ENCODE peak calls at places on chromosomes 11 and 22, in nine cellular contexts. One of them, this sample, is unnamed.

GRCh38 chr11:45922425-45923082 is at the start of gene LARGE2:
- DNase-seq in left ventricle myocardium inferior: peak
- DNase-seq in tibial nerve: no peak
- DNase-seq in HCT116: no peak
- DNase-seq in WERI-Rb-1: peak
- DNase-seq in retinal pigment epithelial cell: no peak
- DNase-seq in GM20000: peak
- DNase-seq in lower leg skin: no peak
- DNase-seq in endodermal cell: peak
- DNase-seq in this sample: no peak

GRCh38 chr11:1877211-1878133 is 14.2 kb downstream of the PRR33 start:
- DNase-seq in left ventricle myocardium inferior: peak
- DNase-seq in tibial nerve: peak
- DNase-seq in HCT116: no peak
- DNase-seq in WERI-Rb-1: no peak
- DNase-seq in retinal pigment epithelial cell: no peak
- DNase-seq in GM20000: no peak
- DNase-seq in lower leg skin: no peak
- DNase-seq in endodermal cell: no peak
- DNase-seq in this sample: no peak

GRCh38 chr11:13344818-13345217 is 67.2 kb downstream of the BMAL1 start:
- DNase-seq in left ventricle myocardium inferior: no peak
- DNase-seq in tibial nerve: no peak
- DNase-seq in HCT116: no peak
- DNase-seq in WERI-Rb-1: no peak
- DNase-seq in retinal pigment epithelial cell: no peak
- DNase-seq in GM20000: no peak
- DNase-seq in lower leg skin: no peak
- DNase-seq in endodermal cell: peak
- DNase-seq in this sample: no peak

GRCh38 chr11:35485656-35486318 is 39.6 kb downstream of the PAMR1 start:
- DNase-seq in left ventricle myocardium inferior: peak
- DNase-seq in tibial nerve: peak
- DNase-seq in HCT116: peak
- DNase-seq in WERI-Rb-1: peak
- DNase-seq in retinal pigment epithelial cell: peak
- DNase-seq in GM20000: peak
- DNase-seq in lower leg skin: peak
- DNase-seq in endodermal cell: peak
- DNase-seq in this sample: peak

GRCh38 chr22:44920183-44920582 is 89.6 kb downstream of the PHF21B start:
- DNase-seq in left ventricle myocardium inferior: peak
- DNase-seq in tibial nerve: no peak
- DNase-seq in HCT116: no peak
- DNase-seq in WERI-Rb-1: no peak
- DNase-seq in retinal pigment epithelial cell: no peak
- DNase-seq in GM20000: no peak
- DNase-seq in lower leg skin: no peak
- DNase-seq in endodermal cell: peak
- DNase-seq in this sample: no peak

GRCh38 chr11:12361650-12362049 is 15.7 kb upstream of the PARVA start:
- DNase-seq in left ventricle myocardium inferior: no peak
- DNase-seq in tibial nerve: no peak
- DNase-seq in HCT116: no peak
- DNase-seq in WERI-Rb-1: no peak
- DNase-seq in retinal pigment epithelial cell: no peak
- DNase-seq in GM20000: no peak
- DNase-seq in lower leg skin: no peak
- DNase-seq in endodermal cell: peak
- DNase-seq in this sample: no peak

GRCh38 chr11:6612816-6613136 is 760 bp upstream of the TAF10 start:
- DNase-seq in left ventricle myocardium inferior: no peak
- DNase-seq in tibial nerve: no peak
- DNase-seq in HCT116: peak
- DNase-seq in WERI-Rb-1: peak
- DNase-seq in retinal pigment epithelial cell: no peak
- DNase-seq in GM20000: no peak
- DNase-seq in lower leg skin: no peak
- DNase-seq in endodermal cell: peak
- DNase-seq in this sample: peak

GRCh38 chr22:50677493-50678217 is 5.0 kb downstream of the SHANK3 start:
- DNase-seq in left ventricle myocardium inferior: no peak
- DNase-seq in tibial nerve: no peak
- DNase-seq in HCT116: no peak
- DNase-seq in WERI-Rb-1: peak
- DNase-seq in retinal pigment epithelial cell: no peak
- DNase-seq in GM20000: no peak
- DNase-seq in lower leg skin: no peak
- DNase-seq in endodermal cell: no peak
- DNase-seq in this sample: peak

GRCh38 chr11:123740787-123741158 is 687 bp downstream of the ZNF202 start:
- DNase-seq in left ventricle myocardium inferior: no peak
- DNase-seq in tibial nerve: no peak
- DNase-seq in HCT116: no peak
- DNase-seq in WERI-Rb-1: no peak
- DNase-seq in retinal pigment epithelial cell: no peak
- DNase-seq in GM20000: peak
- DNase-seq in lower leg skin: no peak
- DNase-seq in endodermal cell: no peak
- DNase-seq in this sample: no peak

GRCh38 chr11:70628881-70629844 is 230.8 kb downstream of the CTTN start:
- DNase-seq in left ventricle myocardium inferior: peak
- DNase-seq in tibial nerve: peak
- DNase-seq in HCT116: no peak
- DNase-seq in WERI-Rb-1: no peak
- DNase-seq in retinal pigment epithelial cell: no peak
- DNase-seq in GM20000: no peak
- DNase-seq in lower leg skin: peak
- DNase-seq in endodermal cell: no peak
- DNase-seq in this sample: no peak

GRCh38 chr11:65008016-65008415 is 5.9 kb upstream of the ARL2 start:
- DNase-seq in left ventricle myocardium inferior: no peak
- DNase-seq in tibial nerve: no peak
- DNase-seq in HCT116: no peak
- DNase-seq in WERI-Rb-1: no peak
- DNase-seq in retinal pigment epithelial cell: no peak
- DNase-seq in GM20000: no peak
- DNase-seq in lower leg skin: no peak
- DNase-seq in endodermal cell: no peak
- DNase-seq in this sample: no peak
- TF ChIP-seq CTCF in left ventricle myocardium inferior: no peak
- TF ChIP-seq CTCF in tibial nerve: no peak
- TF ChIP-seq CTCF in HCT116: no peak
- TF ChIP-seq CTCF in WERI-Rb-1: no peak
- TF ChIP-seq CTCF in retinal pigment epithelial cell: no peak
- TF ChIP-seq CTCF in GM20000: no peak
- TF ChIP-seq CTCF in lower leg skin: no peak
- TF ChIP-seq CTCF in endodermal cell: no peak
- TF ChIP-seq CTCF in this sample: no peak

DNA sequence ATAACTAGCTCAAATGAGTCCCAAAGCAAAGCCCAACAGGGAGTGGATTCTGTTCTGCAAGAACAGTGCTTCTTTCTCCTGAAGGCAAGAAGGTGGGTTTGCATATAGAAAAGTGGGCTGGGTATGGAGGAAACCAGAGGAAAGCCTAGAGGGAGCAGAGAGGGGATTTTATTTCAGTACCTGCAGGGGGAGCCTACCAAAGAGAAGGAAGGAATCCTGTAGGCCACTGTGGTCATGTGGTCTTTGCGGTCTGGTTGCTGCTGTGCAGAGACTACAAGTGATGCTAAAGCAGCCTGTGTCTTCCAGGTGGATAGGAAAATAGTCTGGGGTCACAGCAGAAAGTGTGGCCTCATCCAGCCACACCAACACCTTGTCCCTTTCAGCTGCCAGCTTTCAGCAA is 33.2 kb upstream of the ZBTB16 start:
- DNase-seq in left ventricle myocardium inferior: no peak
- DNase-seq in tibial nerve: no peak
- DNase-seq in HCT116: no peak
- DNase-seq in WERI-Rb-1: no peak
- DNase-seq in retinal pigment epithelial cell: no peak
- DNase-seq in GM20000: no peak
- DNase-seq in lower leg skin: no peak
- DNase-seq in endodermal cell: peak
- DNase-seq in this sample: no peak
- TF ChIP-seq CTCF in left ventricle myocardium inferior: peak
- TF ChIP-seq CTCF in tibial nerve: no peak
- TF ChIP-seq CTCF in HCT116: peak
- TF ChIP-seq CTCF in WERI-Rb-1: peak
- TF ChIP-seq CTCF in retinal pigment epithelial cell: peak
- TF ChIP-seq CTCF in GM20000: no peak
- TF ChIP-seq CTCF in lower leg skin: no peak
- TF ChIP-seq CTCF in endodermal cell: peak
- TF ChIP-seq CTCF in this sample: peak

DNA sequence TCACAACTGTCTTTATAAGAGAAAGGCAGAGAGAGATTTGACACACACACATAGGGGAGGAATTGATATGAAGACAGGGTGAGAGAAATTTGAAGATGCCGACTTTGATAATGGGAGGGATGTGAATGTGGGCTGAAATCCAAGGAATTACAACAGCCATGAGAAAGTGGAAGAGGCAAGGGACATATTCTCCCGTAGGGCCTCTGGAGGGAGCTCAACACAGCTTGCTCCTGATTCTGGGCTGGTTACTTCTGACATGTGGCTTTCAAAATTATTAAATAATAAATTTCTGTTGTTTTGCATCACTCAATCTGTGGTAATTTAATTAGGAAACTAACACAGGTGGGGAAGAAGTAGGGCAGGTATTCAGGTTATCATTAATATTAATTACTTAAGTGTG is 282.9 kb downstream of the LUZP2 start:
- DNase-seq in left ventricle myocardium inferior: no peak
- DNase-seq in tibial nerve: no peak
- DNase-seq in HCT116: no peak
- DNase-seq in WERI-Rb-1: no peak
- DNase-seq in retinal pigment epithelial cell: no peak
- DNase-seq in GM20000: no peak
- DNase-seq in lower leg skin: no peak
- DNase-seq in endodermal cell: peak
- DNase-seq in this sample: no peak
- TF ChIP-seq CTCF in left ventricle myocardium inferior: peak
- TF ChIP-seq CTCF in tibial nerve: no peak
- TF ChIP-seq CTCF in HCT116: no peak
- TF ChIP-seq CTCF in WERI-Rb-1: peak
- TF ChIP-seq CTCF in retinal pigment epithelial cell: peak
- TF ChIP-seq CTCF in GM20000: no peak
- TF ChIP-seq CTCF in lower leg skin: no peak
- TF ChIP-seq CTCF in endodermal cell: peak
- TF ChIP-seq CTCF in this sample: no peak

GRCh38 chr11:82174610-82175009 is 559.1 kb downstream of the FAM181B start:
- DNase-seq in left ventricle myocardium inferior: no peak
- DNase-seq in tibial nerve: no peak
- DNase-seq in HCT116: no peak
- DNase-seq in WERI-Rb-1: no peak
- DNase-seq in retinal pigment epithelial cell: no peak
- DNase-seq in GM20000: no peak
- DNase-seq in lower leg skin: no peak
- DNase-seq in endodermal cell: peak
- DNase-seq in this sample: no peak
- TF ChIP-seq CTCF in left ventricle myocardium inferior: peak
- TF ChIP-seq CTCF in tibial nerve: no peak
- TF ChIP-seq CTCF in HCT116: peak
- TF ChIP-seq CTCF in WERI-Rb-1: peak
- TF ChIP-seq CTCF in retinal pigment epithelial cell: peak
- TF ChIP-seq CTCF in GM20000: no peak
- TF ChIP-seq CTCF in lower leg skin: no peak
- TF ChIP-seq CTCF in endodermal cell: peak
- TF ChIP-seq CTCF in this sample: peak

DNA sequence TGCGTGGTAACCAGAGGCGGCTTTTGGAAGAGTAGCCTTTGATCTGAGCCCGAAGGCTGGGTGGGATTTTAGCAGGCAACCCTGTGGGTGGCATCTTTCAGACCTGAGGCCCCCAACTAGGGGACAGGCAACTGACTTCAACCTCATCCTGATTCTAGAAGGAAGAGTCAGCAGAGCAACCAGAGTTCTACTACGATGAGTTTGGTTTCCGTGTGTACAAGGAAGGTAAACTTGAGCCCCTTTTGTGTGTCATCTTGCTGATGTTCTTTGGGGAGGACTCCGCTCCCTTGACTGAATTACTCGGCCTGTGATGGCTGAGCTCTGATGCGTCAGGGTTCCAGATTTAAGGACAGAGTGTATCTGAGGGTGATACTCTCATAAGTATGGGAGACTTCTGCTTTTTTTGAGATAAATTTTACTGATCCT is 31.6 kb downstream of the SGSM3 start:
- DNase-seq in left ventricle myocardium inferior: no peak
- DNase-seq in tibial nerve: no peak
- DNase-seq in HCT116: no peak
- DNase-seq in WERI-Rb-1: no peak
- DNase-seq in retinal pigment epithelial cell: no peak
- DNase-seq in GM20000: no peak
- DNase-seq in lower leg skin: no peak
- DNase-seq in endodermal cell: no peak
- DNase-seq in this sample: no peak
- TF ChIP-seq CTCF in left ventricle myocardium inferior: no peak
- TF ChIP-seq CTCF in tibial nerve: no peak
- TF ChIP-seq CTCF in HCT116: no peak
- TF ChIP-seq CTCF in WERI-Rb-1: no peak
- TF ChIP-seq CTCF in retinal pigment epithelial cell: no peak
- TF ChIP-seq CTCF in GM20000: no peak
- TF ChIP-seq CTCF in lower leg skin: no peak
- TF ChIP-seq CTCF in endodermal cell: no peak
- TF ChIP-seq CTCF in this sample: no peak

DNA sequence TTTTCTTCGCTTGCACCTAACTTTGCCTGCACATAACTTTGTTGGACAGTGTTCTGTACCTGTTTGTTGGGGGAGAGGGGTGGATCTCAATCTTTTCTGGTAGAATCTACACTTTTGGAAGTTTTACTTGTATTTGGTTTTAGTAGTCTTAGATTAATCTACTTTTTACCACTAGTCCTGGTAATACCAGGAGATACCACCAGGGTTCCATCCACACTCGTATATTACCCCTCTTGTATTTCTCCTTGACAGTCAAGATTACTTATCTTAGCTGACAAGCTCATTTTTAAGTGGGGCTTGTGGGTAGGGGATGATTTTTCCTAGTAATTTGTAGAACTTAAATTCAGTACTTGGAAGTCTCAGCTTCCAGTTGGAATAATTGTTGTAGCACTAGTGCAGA is 37.3 kb upstream of the TECTA start:
- DNase-seq in left ventricle myocardium inferior: no peak
- DNase-seq in tibial nerve: no peak
- DNase-seq in HCT116: no peak
- DNase-seq in WERI-Rb-1: no peak
- DNase-seq in retinal pigment epithelial cell: no peak
- DNase-seq in GM20000: no peak
- DNase-seq in lower leg skin: no peak
- DNase-seq in endodermal cell: peak
- DNase-seq in this sample: no peak
- TF ChIP-seq CTCF in left ventricle myocardium inferior: peak
- TF ChIP-seq CTCF in tibial nerve: peak
- TF ChIP-seq CTCF in HCT116: peak
- TF ChIP-seq CTCF in WERI-Rb-1: no peak
- TF ChIP-seq CTCF in retinal pigment epithelial cell: peak
- TF ChIP-seq CTCF in GM20000: no peak
- TF ChIP-seq CTCF in lower leg skin: no peak
- TF ChIP-seq CTCF in endodermal cell: peak
- TF ChIP-seq CTCF in this sample: peak

GRCh38 chr22:32852346-32853251 is 51.1 kb downstream of the TIMP3 start:
- DNase-seq in left ventricle myocardium inferior: peak
- DNase-seq in tibial nerve: peak
- DNase-seq in HCT116: no peak
- DNase-seq in WERI-Rb-1: no peak
- DNase-seq in retinal pigment epithelial cell: no peak
- DNase-seq in GM20000: no peak
- DNase-seq in lower leg skin: peak
- DNase-seq in endodermal cell: no peak
- DNase-seq in this sample: no peak
- TF ChIP-seq CTCF in left ventricle myocardium inferior: no peak
- TF ChIP-seq CTCF in tibial nerve: no peak
- TF ChIP-seq CTCF in HCT116: no peak
- TF ChIP-seq CTCF in WERI-Rb-1: no peak
- TF ChIP-seq CTCF in retinal pigment epithelial cell: no peak
- TF ChIP-seq CTCF in GM20000: no peak
- TF ChIP-seq CTCF in lower leg skin: no peak
- TF ChIP-seq CTCF in endodermal cell: no peak
- TF ChIP-seq CTCF in this sample: no peak

GRCh38 chr11:126475627-126475991 is 120.1 kb downstream of the ST3GAL4 start:
- DNase-seq in left ventricle myocardium inferior: no peak
- DNase-seq in tibial nerve: no peak
- DNase-seq in HCT116: no peak
- DNase-seq in WERI-Rb-1: no peak
- DNase-seq in retinal pigment epithelial cell: no peak
- DNase-seq in GM20000: no peak
- DNase-seq in lower leg skin: no peak
- DNase-seq in endodermal cell: no peak
- DNase-seq in this sample: no peak
- TF ChIP-seq CTCF in left ventricle myocardium inferior: no peak
- TF ChIP-seq CTCF in tibial nerve: no peak
- TF ChIP-seq CTCF in HCT116: no peak
- TF ChIP-seq CTCF in WERI-Rb-1: no peak
- TF ChIP-seq CTCF in retinal pigment epithelial cell: no peak
- TF ChIP-seq CTCF in GM20000: no peak
- TF ChIP-seq CTCF in lower leg skin: no peak
- TF ChIP-seq CTCF in endodermal cell: no peak
- TF ChIP-seq CTCF in this sample: no peak